ENCODE peak calls at places on chromosomes 7 and 10, in four cellular contexts. One of them, this sample, is unnamed.

GRCh38 chr10:116001266-116001857 is 271.6 kb downstream of the GFRA1 start:
- DNase-seq in GM12878: no peak
- DNase-seq in K562: no peak
- DNase-seq in H1: no peak
- DNase-seq in this sample: no peak

GRCh38 chr10:96298362-96298761 is 5.9 kb upstream of the DNTT start:
- DNase-seq in GM12878: no peak
- DNase-seq in K562: no peak
- DNase-seq in H1: no peak
- DNase-seq in this sample: no peak

GRCh38 chr10:49253340-49253739 is 45.6 kb upstream of the C10orf71 start:
- DNase-seq in GM12878: no peak
- DNase-seq in K562: no peak
- DNase-seq in H1: no peak
- DNase-seq in this sample: no peak

GRCh38 chr10:22617516-22617915 is 96.9 kb downstream of the PIP4K2A start:
- DNase-seq in GM12878: no peak
- DNase-seq in K562: peak
- DNase-seq in H1: no peak
- DNase-seq in this sample: no peak

GRCh38 chr7:64685741-64686140 is 19.8 kb downstream of the ZNF107 start:
- DNase-seq in GM12878: no peak
- DNase-seq in K562: no peak
- DNase-seq in H1: no peak
- DNase-seq in this sample: no peak

GRCh38 chr10:71744897-71745658 is 25.5 kb upstream of the C10orf105 start:
- DNase-seq in GM12878: no peak
- DNase-seq in K562: no peak
- DNase-seq in H1: no peak
- DNase-seq in this sample: no peak

GRCh38 chr10:50384238-50384637 is 132.9 kb upstream of the ASAH2 start:
- DNase-seq in GM12878: no peak
- DNase-seq in K562: no peak
- DNase-seq in H1: no peak
- DNase-seq in this sample: no peak

GRCh38 chr7:92595281-92595680 is 5.1 kb upstream of the FAM133B start:
- DNase-seq in GM12878: no peak
- DNase-seq in K562: no peak
- DNase-seq in H1: no peak
- DNase-seq in this sample: peak

GRCh38 chr7:143367972-143368371 is 5.5 kb upstream of the FAM131B start:
- DNase-seq in GM12878: no peak
- DNase-seq in K562: no peak
- DNase-seq in H1: no peak
- DNase-seq in this sample: peak

GRCh38 chr7:95859434-95859833 is 87.1 kb downstream of the DYNC1I1 start:
- DNase-seq in GM12878: no peak
- DNase-seq in K562: no peak
- DNase-seq in H1: no peak
- DNase-seq in this sample: no peak

GRCh38 chr7:55526770-55527169 is 45.5 kb downstream of the VOPP1 start:
- DNase-seq in GM12878: no peak
- DNase-seq in K562: no peak
- DNase-seq in H1: no peak
- DNase-seq in this sample: no peak

GRCh38 chr7:103803631-103804030 is 185.8 kb downstream of the RELN start:
- DNase-seq in GM12878: no peak
- DNase-seq in K562: no peak
- DNase-seq in H1: no peak
- DNase-seq in this sample: no peak

GRCh38 chr7:45099891-45100760 is 11.4 kb upstream of the NACAD start:
- DNase-seq in GM12878: no peak
- DNase-seq in K562: no peak
- DNase-seq in H1: no peak
- DNase-seq in this sample: no peak

GRCh38 chr7:101166909-101167644 is 1.7 kb upstream of the VGF start:
- DNase-seq in GM12878: no peak
- DNase-seq in K562: peak
- DNase-seq in H1: no peak
- DNase-seq in this sample: no peak

GRCh38 chr7:91915401-91916067 is 25.1 kb upstream of the AKAP9 start:
- DNase-seq in GM12878: no peak
- DNase-seq in K562: no peak
- DNase-seq in H1: no peak
- DNase-seq in this sample: no peak

GRCh38 chr7:69871213-69871885 is 273.1 kb downstream of the AUTS2 start:
- DNase-seq in GM12878: no peak
- DNase-seq in K562: no peak
- DNase-seq in H1: no peak
- DNase-seq in this sample: no peak

GRCh38 chr10:23171232-23171876 is 20.8 kb upstream of the PTF1A start:
- DNase-seq in GM12878: no peak
- DNase-seq in K562: peak
- DNase-seq in H1: no peak
- DNase-seq in this sample: no peak

GRCh38 chr7:27600247-27600646 is 62.4 kb downstream of the HIBADH start:
- DNase-seq in GM12878: no peak
- DNase-seq in K562: no peak
- DNase-seq in H1: no peak
- DNase-seq in this sample: no peak

GRCh38 chr7:31935115-31935514 is 135.1 kb downstream of the PDE1C start:
- DNase-seq in GM12878: no peak
- DNase-seq in K562: no peak
- DNase-seq in H1: no peak
- DNase-seq in this sample: no peak

GRCh38 chr7:118104812-118105441 is 79.0 kb upstream of the LSM8 start:
- DNase-seq in GM12878: no peak
- DNase-seq in K562: no peak
- DNase-seq in H1: no peak
- DNase-seq in this sample: peak

GRCh38 chr7:142359694-142360279 is 101.9 kb upstream of the PRSS58 start:
- DNase-seq in GM12878: no peak
- DNase-seq in K562: no peak
- DNase-seq in H1: no peak
- DNase-seq in this sample: no peak

GRCh38 chr7:128114806-128115205 is 83.6 kb upstream of the LRRC4 start:
- DNase-seq in GM12878: no peak
- DNase-seq in K562: no peak
- DNase-seq in H1: no peak
- DNase-seq in this sample: no peak

GRCh38 chr7:23106491-23106800 is 861 bp downstream of the KLHL7 start:
- DNase-seq in GM12878: no peak
- DNase-seq in K562: no peak
- DNase-seq in H1: no peak
- DNase-seq in this sample: no peak

GRCh38 chr10:17029581-17030271 is 99.9 kb downstream of the CUBN start:
- DNase-seq in GM12878: no peak
- DNase-seq in K562: peak
- DNase-seq in H1: no peak
- DNase-seq in this sample: peak

GRCh38 chr7:105932835-105933477 is 30.1 kb upstream of the CDHR3 start:
- DNase-seq in GM12878: no peak
- DNase-seq in K562: no peak
- DNase-seq in H1: no peak
- DNase-seq in this sample: no peak

GRCh38 chr10:103262229-103262628 is 14.7 kb upstream of the INA start:
- DNase-seq in GM12878: no peak
- DNase-seq in K562: no peak
- DNase-seq in H1: no peak
- DNase-seq in this sample: no peak

GRCh38 chr7:148020679-148021078 is 569.9 kb upstream of the C7orf33 start:
- DNase-seq in GM12878: no peak
- DNase-seq in K562: no peak
- DNase-seq in H1: peak
- DNase-seq in this sample: no peak

GRCh38 chr10:88288621-88289059 is 294.5 kb downstream of the RNLS start:
- DNase-seq in GM12878: peak
- DNase-seq in K562: no peak
- DNase-seq in H1: no peak
- DNase-seq in this sample: no peak

GRCh38 chr10:50470798-50471582 is 152.8 kb downstream of the SGMS1 start:
- DNase-seq in GM12878: no peak
- DNase-seq in K562: no peak
- DNase-seq in H1: no peak
- DNase-seq in this sample: no peak

GRCh38 chr10:46516660-46517416 is 39.6 kb downstream of the GPRIN2 start:
- DNase-seq in GM12878: no peak
- DNase-seq in K562: no peak
- DNase-seq in H1: no peak
- DNase-seq in this sample: no peak

GRCh38 chr7:152189026-152189425 is 163.6 kb downstream of the GALNT11 start:
- DNase-seq in GM12878: no peak
- DNase-seq in K562: no peak
- DNase-seq in H1: no peak
- DNase-seq in this sample: no peak

GRCh38 chr7:100863406-100863950 is 3.7 kb upstream of the TRIP6 start:
- DNase-seq in GM12878: no peak
- DNase-seq in K562: no peak
- DNase-seq in H1: no peak
- DNase-seq in this sample: no peak

GRCh38 chr7:143460585-143460984 is 17.1 kb upstream of the TAS2R41 start:
- DNase-seq in GM12878: no peak
- DNase-seq in K562: no peak
- DNase-seq in H1: no peak
- DNase-seq in this sample: no peak

GRCh38 chr7:100080895-100081534 is 508 bp downstream of the ZNF3 start:
- DNase-seq in GM12878: no peak
- DNase-seq in K562: no peak
- DNase-seq in H1: no peak
- DNase-seq in this sample: no peak

GRCh38 chr7:158484801-158485531 is 102.7 kb downstream of the PTPRN2 start:
- DNase-seq in GM12878: no peak
- DNase-seq in K562: no peak
- DNase-seq in H1: no peak
- DNase-seq in this sample: no peak

DNA sequence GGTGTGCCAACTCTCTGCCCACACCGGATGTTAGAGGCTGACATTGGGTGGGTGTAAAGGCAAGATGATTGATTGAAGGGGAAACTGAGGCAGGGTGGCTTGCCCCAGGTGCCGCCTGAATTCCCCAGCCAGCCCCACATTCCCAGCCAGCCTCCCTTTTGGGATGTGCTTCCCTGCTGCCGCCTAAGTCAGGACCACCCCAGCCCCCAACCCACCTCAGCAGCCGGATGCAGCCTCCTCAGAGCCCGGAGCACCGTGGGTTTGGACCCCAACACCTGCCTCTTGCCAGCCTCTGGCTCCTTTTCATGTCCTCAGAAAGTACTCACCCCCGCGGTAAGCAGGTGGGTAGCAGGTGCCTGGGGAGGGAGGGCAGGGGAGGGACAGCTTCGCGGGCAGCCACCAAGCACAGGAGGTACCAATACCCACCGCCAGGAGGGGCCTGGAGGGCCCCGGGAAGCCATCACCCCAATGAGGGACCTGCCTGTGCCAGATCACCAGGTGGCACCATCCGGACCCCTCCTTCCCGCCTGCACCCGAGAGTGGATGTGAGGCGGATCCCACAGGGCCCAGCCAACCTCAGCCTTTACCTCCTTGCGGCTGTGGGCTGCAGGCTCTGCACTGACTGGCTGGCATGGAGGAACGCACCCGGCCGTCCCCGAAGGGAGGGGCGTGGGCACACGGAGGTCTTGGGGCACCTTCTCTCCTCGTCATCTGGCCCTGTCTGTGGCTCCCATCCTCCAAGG is 60.5 kb downstream of the PWWP2B start:
- DNase-seq in GM12878: no peak
- DNase-seq in K562: peak
- DNase-seq in H1: no peak
- DNase-seq in this sample: no peak
- TF ChIP-seq EGR1 in GM12878: no peak
- TF ChIP-seq EGR1 in K562: no peak
- TF ChIP-seq EGR1 in H1: no peak
- TF ChIP-seq EGR1 in this sample: no peak

GRCh38 chr10:84696610-84697009 is 368.2 kb downstream of the CCSER2 start:
- DNase-seq in GM12878: no peak
- DNase-seq in K562: no peak
- DNase-seq in H1: no peak
- DNase-seq in this sample: no peak
- TF ChIP-seq SRF in GM12878: no peak
- TF ChIP-seq SRF in K562: no peak
- TF ChIP-seq SRF in H1: no peak
- TF ChIP-seq SRF in this sample: no peak

DNA sequence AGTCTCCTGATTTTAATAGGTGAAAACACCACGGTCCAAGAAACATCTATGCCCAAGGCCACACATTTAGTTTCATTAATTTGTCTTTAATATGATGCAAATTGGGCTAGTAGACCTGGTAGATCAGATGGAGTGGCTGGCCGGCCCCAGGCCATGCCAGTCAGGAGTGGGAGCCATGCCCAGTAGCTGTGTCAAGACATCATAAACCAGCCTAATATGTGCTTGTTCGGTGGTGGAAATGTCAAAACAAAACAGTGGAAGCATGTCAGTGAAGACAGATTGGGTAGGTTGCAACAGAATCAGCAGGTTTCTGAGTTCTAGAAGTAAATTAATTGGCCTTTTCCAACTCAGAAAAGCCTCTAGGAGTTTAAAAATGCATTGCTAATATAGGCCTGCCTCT is 124.7 kb downstream of the NRP1 start:
- DNase-seq in GM12878: no peak
- DNase-seq in K562: no peak
- DNase-seq in H1: no peak
- DNase-seq in this sample: no peak
- TF ChIP-seq EGR1 in GM12878: no peak
- TF ChIP-seq EGR1 in K562: no peak
- TF ChIP-seq EGR1 in H1: no peak
- TF ChIP-seq EGR1 in this sample: no peak

DNA sequence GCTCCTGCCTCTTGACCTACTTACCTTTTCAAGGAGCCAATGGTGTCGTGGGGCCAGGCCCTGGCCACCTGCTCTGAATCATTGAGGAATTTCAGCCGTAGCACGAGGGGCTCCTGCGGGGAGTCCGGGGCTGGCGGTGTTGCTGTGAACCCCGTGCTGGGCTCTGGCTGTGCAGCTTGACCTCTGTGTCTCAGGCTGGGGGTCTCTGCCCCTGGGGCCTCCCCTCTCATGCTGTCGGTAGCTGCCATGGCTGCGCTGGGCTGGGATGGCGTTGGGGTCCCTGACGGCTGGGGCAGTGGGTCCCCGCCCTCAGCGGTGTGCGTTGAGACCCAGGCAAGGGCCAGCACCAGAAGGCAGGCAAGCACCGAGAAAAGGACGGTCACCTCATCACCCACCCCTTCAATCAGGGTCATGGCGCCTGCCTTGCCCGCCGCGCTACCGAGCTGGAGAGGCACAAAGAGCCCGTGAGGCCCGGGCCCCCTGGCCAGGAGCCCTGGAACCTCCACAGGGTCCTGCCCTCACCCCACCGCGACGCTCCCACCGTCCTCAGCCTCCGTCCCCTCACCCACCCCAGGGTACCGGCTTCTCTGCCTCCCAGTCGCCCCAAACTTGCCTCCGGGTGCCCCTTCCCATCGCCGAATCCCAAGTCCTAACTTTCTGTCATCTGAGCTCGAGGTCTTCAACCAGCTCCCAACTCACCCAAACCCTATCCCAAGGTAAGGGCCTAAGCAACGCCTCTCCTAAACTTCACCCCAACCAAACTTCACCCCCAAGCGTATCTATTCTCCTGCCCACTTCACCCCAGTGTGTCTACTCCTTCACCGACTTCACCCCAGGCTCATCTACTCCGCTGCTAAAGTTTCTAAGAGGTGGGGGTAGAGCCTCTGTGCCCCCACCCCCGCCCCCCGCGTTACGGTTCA is 882 bp downstream of the TMUB1 start:
- DNase-seq in GM12878: no peak
- DNase-seq in K562: no peak
- DNase-seq in H1: no peak
- DNase-seq in this sample: no peak
- TF ChIP-seq SRF in GM12878: no peak
- TF ChIP-seq SRF in K562: no peak
- TF ChIP-seq SRF in H1: no peak
- TF ChIP-seq SRF in this sample: no peak

This sample was measured in HCT116.